ENCODE peak calls at places on chromosomes 16 and 17, in ten cellular contexts. R, Y, K, P, G, I, D, M, S and U are unnamed samples.
A peak's percentile ranks its signal among the peaks of the same experiment; 100 is the strongest.

GRCh38 chr17:51029568-51030463 is 90.9 kb downstream of the SPAG9 start:
- DNase-seq in R (no peak), Y (no peak), K (no peak), P (no peak), G (no peak), I (no peak), D (no peak), M (no peak), S (no peak), U (no peak)

GRCh38 chr17:66982011-66982508 is 17.6 kb downstream of the CACNG4 start:
- DNase-seq in R (no peak), Y (no peak), K (no peak), P (no peak), G (no peak), I (no peak), D (no peak), M (peak; percentile 49), S (no peak), U (peak; percentile 48)

GRCh38 chr16:68287276-68288251 is 23.2 kb downstream of the SLC7A6OS start:
- DNase-seq in R (no peak), Y (no peak), K (no peak), P (peak; percentile 96), G (peak; percentile 45), I (no peak), D (no peak), M (no peak), S (no peak), U (peak; percentile 43)

GRCh38 chr16:58738672-58739296 is 4.7 kb upstream of the GOT2 start:
- DNase-seq in R (no peak), Y (no peak), K (no peak), P (no peak), G (no peak), I (no peak), D (no peak), M (no peak), S (no peak), U (no peak)

GRCh38 chr16:14310519-14310991 is 239.4 kb downstream of the MRTFB start:
- DNase-seq in R (no peak), Y (peak; percentile 38), K (no peak), P (no peak), G (peak; percentile 39), I (no peak), D (no peak), M (no peak), S (no peak), U (no peak)

GRCh38 chr17:50290074-50290702 is 15.9 kb downstream of the TMEM92 start:
- DNase-seq in R (no peak), Y (peak; percentile 31), K (no peak), P (peak; percentile 55), G (peak; percentile 51), I (peak; percentile 82), D (peak; percentile 96), M (peak; percentile 85), S (no peak), U (peak; percentile 96)

GRCh38 chr17:40555296-40556190 is 9.7 kb downstream of the CCR7 start:
- DNase-seq in R (no peak), Y (no peak), K (no peak), P (no peak), G (no peak), I (no peak), D (no peak), M (no peak), S (no peak), U (no peak)

GRCh38 chr17:59400858-59401257 is 69.4 kb downstream of the YPEL2 start:
- DNase-seq in R (no peak), Y (no peak), K (no peak), P (no peak), G (no peak), I (no peak), D (no peak), M (no peak), S (no peak), U (no peak)

GRCh38 chr16:86044241-86044671 is 145.3 kb downstream of the IRF8 start:
- DNase-seq in R (no peak), Y (peak; percentile 51), K (no peak), P (no peak), G (peak; percentile 39), I (no peak), D (peak; percentile 23), M (no peak), S (peak; percentile 55), U (peak; percentile 3)

GRCh38 chr17:17877548-17878358 is 41.0 kb upstream of the SREBF1 start:
- DNase-seq in R (peak; percentile 58), Y (peak; percentile 43), K (no peak), P (peak; percentile 66), G (peak; percentile 90), I (peak; percentile 40), D (peak; percentile 67), M (no peak), S (no peak), U (peak; percentile 42)

GRCh38 chr17:8862213-8863056 is 5.0 kb downstream of the PIK3R6 start:
- DNase-seq in R (no peak), Y (no peak), K (no peak), P (no peak), G (no peak), I (no peak), D (no peak), M (no peak), S (no peak), U (no peak)

GRCh38 chr16:24204150-24204665 is 51.9 kb upstream of the CACNG3 start:
- DNase-seq in R (no peak), Y (no peak), K (no peak), P (no peak), G (no peak), I (no peak), D (no peak), M (no peak), S (no peak), U (no peak)

GRCh38 chr17:45052052-45052772 is 780 bp upstream of the DCAKD start:
- DNase-seq in R (no peak), Y (peak; percentile 66), K (peak; percentile 33), P (no peak), G (peak; percentile 26), I (peak; percentile 55), D (no peak), M (no peak), S (no peak), U (no peak)

DNA sequence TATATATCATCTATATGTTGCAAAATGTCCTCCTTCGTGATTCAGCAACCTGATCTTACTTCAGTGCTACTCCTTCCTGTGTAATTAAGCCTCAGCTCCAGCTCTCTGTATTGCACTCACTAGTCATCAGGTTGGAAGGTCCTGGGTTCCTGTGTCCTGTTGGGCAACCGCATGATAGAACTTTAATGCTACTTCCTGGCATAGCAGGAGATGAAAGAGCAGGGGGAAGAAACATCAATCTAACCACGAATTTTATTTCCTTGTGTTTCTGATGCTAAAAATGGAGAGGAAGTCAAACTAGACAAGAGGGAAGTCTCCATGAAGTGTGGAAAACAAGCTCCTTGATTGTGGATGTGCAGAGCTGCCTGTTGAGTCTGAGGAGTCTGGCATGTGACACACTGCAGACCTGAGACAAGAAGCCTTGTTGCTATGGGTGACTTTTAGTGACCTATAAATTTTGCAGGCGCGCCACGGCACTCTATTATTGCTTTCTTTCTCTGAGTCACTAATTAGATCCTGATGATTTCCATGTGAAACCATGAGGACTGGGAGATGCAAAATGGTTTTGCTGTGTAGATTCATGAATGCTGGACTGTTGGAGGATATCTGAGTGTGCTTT is 25.6 kb downstream of the IGSF6 start:
- DNase-seq in R (no peak), Y (no peak), K (no peak), P (no peak), G (peak; percentile 17), I (no peak), D (peak; percentile 42), M (peak; percentile 66), S (no peak), U (peak; percentile 92)
- TF ChIP-seq CTCF in R (no peak), Y (no peak), K (no peak), P (no peak), G (no peak), I (no peak), D (no peak), M (no peak), S (no peak), U (no peak)

GRCh38 chr17:68640601-68641000 is 39.4 kb upstream of the FAM20A start:
- DNase-seq in R (no peak), Y (no peak), K (no peak), P (no peak), G (no peak), I (no peak), D (no peak), M (no peak), S (no peak), U (no peak)
- H3K4me3 ChIP-seq in R (no peak overlapping the region), Y (no peak overlapping the region), K (no peak overlapping the region), P (no peak overlapping the region), G (no peak overlapping the region), I (no peak overlapping the region), D (no peak overlapping the region), M (no peak overlapping the region), S (no peak overlapping the region), U (no peak overlapping the region)

DNA sequence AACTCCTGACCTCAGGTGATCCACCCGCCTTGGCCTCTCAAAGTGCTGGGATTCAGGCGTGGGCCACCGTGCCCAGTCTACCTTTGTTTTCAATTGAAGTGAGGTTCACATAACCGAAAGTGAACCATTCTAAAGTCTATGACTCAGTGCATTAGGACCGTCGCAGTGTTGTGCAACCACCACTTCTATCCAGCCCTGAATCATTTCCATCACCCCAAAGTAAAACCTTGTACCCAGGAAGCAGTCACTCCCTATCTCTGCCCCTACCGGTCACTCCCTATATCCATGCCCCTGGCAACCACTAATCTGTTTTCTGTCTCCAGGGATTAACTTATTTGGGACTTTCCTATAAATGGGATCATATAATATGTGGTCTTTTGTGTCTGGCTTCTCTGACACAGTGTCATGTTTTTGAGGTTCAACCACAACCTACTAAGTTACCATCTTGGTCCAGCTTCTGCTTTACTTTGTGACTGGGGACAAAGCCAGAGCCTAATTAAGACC is 28.3 kb upstream of the CDC42EP4 start:
- DNase-seq in R (no peak), Y (no peak), K (no peak), P (peak; percentile 24), G (no peak), I (no peak), D (peak; percentile 59), M (peak; percentile 75), S (peak; percentile 84), U (peak; percentile 87)
- TF ChIP-seq CTCF in R (no peak), Y (no peak), K (no peak), P (no peak), G (no peak), I (no peak), D (peak; percentile 59), M (peak; percentile 29), S (peak; percentile 50), U (peak; percentile 60)

GRCh38 chr17:38451840-38452529 is 23.7 kb downstream of the ARHGAP23 start:
- DNase-seq in R (no peak), Y (peak; percentile 46), K (no peak), P (no peak), G (no peak), I (no peak), D (peak; percentile 79), M (no peak), S (peak; percentile 93), U (peak; percentile 95)
- H3K4me3 ChIP-seq in R (peak overlapping the region; percentile 1), Y (no peak overlapping the region), K (peak overlapping the region; percentile 2), P (peak overlapping the region; percentile 12), G (no peak overlapping the region), I (no peak overlapping the region), D (peak overlapping the region; percentile 59), M (peak overlapping the region; percentile 18), S (peak overlapping the region; percentile 28), U (peak overlapping the region; percentile 69)

GRCh38 chr17:47253541-47254402 is at the start of gene ITGB3:
- DNase-seq in R (no peak), Y (peak; percentile 84), K (peak; percentile 88), P (peak; percentile 26), G (peak; percentile 76), I (peak; percentile 71), D (no peak), M (no peak), S (peak; percentile 79), U (no peak)
- TF ChIP-seq CTCF in R (peak; percentile 30), Y (peak; percentile 22), K (peak; percentile 43), P (peak; percentile 11), G (peak; percentile 26), I (no peak), D (peak; percentile 37), M (peak; percentile 35), S (peak; percentile 75), U (no peak)